ENCODE peak calls at places on chromosomes 5 and 9, in seven cellular contexts. V is esophagus squamous epithelium, A is fibroblast of lung, U is testis, C is IMR-90, G is A673, D is GM23338. Y is an unnamed sample. For H3K4me1, the result is how much of the 10 kb centered on the place peaks cover.

GRCh38 chr9:76369583-76369982 is 24.6 kb downstream of the RFK start:
- DNase-seq in V (no peak), A (peak), U (peak), C (peak), G (no peak), D (peak), Y (no peak)

GRCh38 chr9:78004478-78005229 is 27.0 kb downstream of the GNAQ start:
- DNase-seq in V (no peak), A (no peak), U (no peak), C (peak), G (no peak), D (peak), Y (no peak)

GRCh38 chr5:4387295-4387694 is 752.8 kb upstream of the ADAMTS16 start:
- DNase-seq in V (no peak), A (peak), U (no peak), C (no peak), G (no peak), D (no peak), Y (no peak)

GRCh38 chr9:105415344-105415980 is 32.4 kb upstream of the FSD1L start:
- DNase-seq in V (no peak), A (peak), U (peak), C (peak), G (peak), D (peak), Y (no peak)

GRCh38 chr9:108521063-108521462 is 334.7 kb downstream of the ACTL7B start:
- DNase-seq in V (no peak), A (peak), U (no peak), C (peak), G (no peak), D (no peak), Y (no peak)

GRCh38 chr9:23769307-23769935 is 56.6 kb downstream of the ELAVL2 start:
- DNase-seq in V (no peak), A (peak), U (no peak), C (peak), G (no peak), D (peak), Y (no peak)

GRCh38 chr9:20989923-20990341 is 41.5 kb downstream of the HACD4 start:
- DNase-seq in V (no peak), A (peak), U (peak), C (no peak), G (no peak), D (no peak), Y (peak)

GRCh38 chr9:19788614-19789271 is at the start of gene SLC24A2:
- DNase-seq in V (no peak), A (no peak), U (peak), C (no peak), G (no peak), D (peak), Y (no peak)

GRCh38 chr5:141848771-141849370 is 29.3 kb downstream of the PCDH1 start:
- DNase-seq in V (no peak), A (peak), U (peak), C (peak), G (no peak), D (peak), Y (peak)

GRCh38 chr9:91949946-91950664 is at the start of gene ROR2:
- DNase-seq in V (no peak), A (peak), U (peak), C (peak), G (peak), D (peak), Y (peak)
- TF ChIP-seq CTCF in V (peak), A (no peak), U (peak), C (peak), G (peak), D (peak), Y (peak)

GRCh38 chr5:143402464-143403356 is 776 bp downstream of the NR3C1 start:
- DNase-seq in V (peak), A (peak), U (peak), C (peak), G (peak), D (peak), Y (peak)
- H3K4me1 ChIP-seq in V (under half), A (under half), U (under half), C (under half), G (under half), D (under half), Y (under half)

DNA sequence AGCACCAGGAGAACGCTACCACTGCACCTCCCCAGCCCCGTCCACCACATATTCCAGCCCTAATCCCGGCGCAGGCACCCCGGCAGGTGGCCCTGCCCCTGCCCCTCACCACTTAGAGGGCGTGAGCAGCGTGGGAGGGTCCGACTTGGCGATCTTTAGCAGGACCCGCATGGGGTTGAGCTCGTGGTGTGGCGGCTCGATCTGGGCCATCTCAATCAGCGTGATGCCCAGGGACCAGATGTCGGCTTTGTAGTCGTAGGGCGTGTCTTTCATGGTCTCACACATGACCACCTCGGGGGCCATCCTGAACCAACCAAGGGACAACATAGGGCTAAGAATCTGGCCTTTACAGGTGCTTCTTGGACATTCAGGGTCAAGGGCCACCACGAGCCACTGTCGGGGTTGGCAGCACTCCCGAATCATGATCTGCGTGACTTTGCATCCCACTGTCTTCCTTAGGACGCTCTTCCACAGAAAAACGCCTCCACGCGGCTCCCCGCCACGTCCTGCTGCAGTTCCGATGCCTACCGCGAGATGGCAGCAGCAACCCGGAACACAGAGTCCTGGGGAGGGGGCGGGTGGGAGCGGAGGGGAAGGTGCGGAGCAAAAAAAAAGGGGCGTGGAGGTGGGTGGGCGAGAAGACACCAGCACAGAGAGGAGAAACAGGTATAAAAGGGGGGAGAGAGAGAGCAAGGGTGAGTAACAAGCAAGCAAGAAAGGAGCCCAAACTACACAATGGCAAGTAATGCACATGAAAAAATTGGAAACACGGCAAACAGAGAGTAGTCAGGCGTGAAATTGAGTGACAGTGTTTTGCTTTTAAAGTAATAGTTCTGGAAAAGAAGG is 81.3 kb downstream of the STK10 start:
- DNase-seq in V (no peak), A (no peak), U (peak), C (no peak), G (peak), D (peak), Y (peak)
- H3K27ac ChIP-seq in V (no peak), A (peak), U (no peak), C (peak), G (no peak), D (no peak), Y (no peak)

GRCh38 chr9:13446935-13447334 is 167.4 kb upstream of the MPDZ start:
- DNase-seq in V (no peak), A (no peak), U (no peak), C (no peak), G (no peak), D (no peak), Y (no peak)
- TF ChIP-seq CTCF in V (no peak), A (no peak), U (no peak), C (peak), G (no peak), D (no peak), Y (no peak)

GRCh38 chr9:37293664-37294524 is 128.6 kb upstream of the GRHPR start:
- DNase-seq in V (no peak), A (peak), U (no peak), C (peak), G (peak), D (no peak), Y (no peak)
- H3K4me1 ChIP-seq in V (under half), A (under half), U (under half), C (under half), G (half or more), D (under half), Y (under half)

DNA sequence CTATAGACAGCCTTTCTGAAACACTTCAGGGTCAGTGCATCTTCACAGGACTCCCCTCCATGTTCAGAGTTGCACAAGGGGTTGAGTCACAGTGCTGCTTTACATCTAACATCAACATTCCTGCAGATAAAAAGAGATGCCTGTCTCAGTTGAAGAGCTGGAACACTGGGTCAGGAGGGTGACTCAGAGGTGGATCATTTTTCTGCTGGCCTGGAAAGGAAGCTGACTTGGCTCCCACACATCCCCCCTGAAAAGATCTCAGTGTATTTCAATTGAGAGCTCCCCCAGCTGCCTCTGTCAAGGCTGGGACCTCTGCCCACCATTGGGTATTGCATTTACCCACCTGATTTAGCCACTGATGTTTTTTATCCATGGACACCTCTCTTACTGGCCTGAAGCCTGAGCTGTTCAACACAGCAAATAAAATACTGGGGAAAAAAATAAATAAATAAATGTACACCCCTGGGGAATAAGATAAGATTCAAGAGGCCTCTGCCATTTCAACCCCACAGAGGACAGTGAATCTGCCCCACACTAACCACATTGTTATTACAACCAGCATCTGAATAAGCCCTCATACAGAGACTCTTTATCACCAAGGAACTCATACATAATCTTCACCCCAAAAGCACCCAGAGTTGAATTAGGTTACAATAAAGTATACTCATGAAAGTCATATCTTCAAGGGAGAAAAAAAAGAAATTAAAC is 716.4 kb downstream of the SEMA5A start:
- DNase-seq in V (no peak), A (peak), U (no peak), C (peak), G (no peak), D (no peak), Y (no peak)
- H3K27ac ChIP-seq in V (no peak), A (peak), U (no peak), C (peak), G (no peak), D (no peak), Y (no peak)

GRCh38 chr5:52995914-52996313 is 6.8 kb downstream of the ITGA2 start:
- DNase-seq in V (no peak), A (no peak), U (no peak), C (no peak), G (no peak), D (no peak), Y (no peak)
- TF ChIP-seq CTCF in V (no peak), A (no peak), U (no peak), C (no peak), G (no peak), D (no peak), Y (no peak)

DNA sequence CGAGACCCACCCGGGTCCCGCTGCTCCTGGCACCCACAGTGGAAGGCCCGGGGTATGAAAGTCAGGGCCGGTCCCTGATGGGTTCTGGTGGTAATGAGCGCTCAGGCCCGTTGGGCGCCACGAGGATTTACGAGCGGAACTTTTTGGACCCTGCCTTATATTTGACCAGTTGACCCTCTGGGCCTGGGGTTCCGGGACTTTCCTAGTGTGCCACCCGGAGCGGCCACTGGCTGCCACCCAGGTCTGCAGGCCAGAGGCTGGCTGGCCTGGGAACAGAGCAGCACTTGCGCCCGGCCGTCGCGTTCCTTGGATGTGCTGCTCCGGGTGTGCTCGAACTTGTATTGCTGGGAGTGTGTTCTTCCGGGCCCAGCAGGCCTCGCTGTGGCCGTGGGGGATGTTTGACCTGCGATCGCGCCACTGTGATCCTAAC is 1.0 kb downstream of the F2RL1 start:
- DNase-seq in V (no peak), A (peak), U (no peak), C (no peak), G (no peak), D (peak), Y (peak)
- H3K4me1 ChIP-seq in V (under half), A (under half), U (under half), C (under half), G (under half), D (under half), Y (under half)

DNA sequence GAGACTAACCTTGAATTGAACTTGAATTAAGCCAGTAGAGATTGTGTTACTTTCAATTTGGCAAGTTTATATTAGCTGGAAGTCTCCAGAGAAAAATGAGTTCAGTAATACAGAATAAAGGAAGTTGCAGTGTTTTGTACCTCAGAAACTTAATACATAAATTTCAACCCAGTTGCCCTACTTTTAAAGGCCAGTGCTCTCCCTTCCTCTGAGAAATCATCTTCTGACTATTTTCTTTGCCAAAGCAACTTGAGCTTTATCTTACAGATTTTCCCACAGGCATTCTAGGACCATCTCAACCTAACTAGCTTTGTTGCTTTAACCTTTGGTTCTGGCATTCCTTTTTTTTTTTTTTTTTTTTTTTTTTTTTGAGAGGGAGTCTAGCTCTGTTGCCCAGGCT is 231.0 kb upstream of the GAS1 start:
- DNase-seq in V (no peak), A (no peak), U (no peak), C (no peak), G (no peak), D (no peak), Y (no peak)
- H3K27ac ChIP-seq in V (no peak), A (no peak), U (no peak), C (no peak), G (no peak), D (no peak), Y (no peak)

GRCh38 chr9:38700695-38701094 is 19.2 kb downstream of the FAM240B start:
- DNase-seq in V (no peak), A (peak), U (no peak), C (peak), G (no peak), D (no peak), Y (no peak)
- TF ChIP-seq CTCF in V (peak), A (no peak), U (no peak), C (no peak), G (no peak), D (no peak), Y (no peak)

Y was measured in upper lobe of left lung.